ENCODE peak calls at places on chromosome 22, in four cellular contexts. P, A, O and F are unnamed samples.

GRCh38 chr22:39703890-39704658 is 133.5 kb downstream of the CACNA1I start:
- DNase-seq in P (no peak), A (no peak), O (no peak), F (no peak)

GRCh38 chr22:32852346-32853251 is 51.1 kb downstream of the TIMP3 start:
- DNase-seq in P (no peak), A (no peak), O (no peak), F (no peak)

GRCh38 chr22:48889887-48890692 is 937.6 kb downstream of the BRD1 start:
- DNase-seq in P (no peak), A (no peak), O (no peak), F (no peak)

GRCh38 chr22:50474711-50475651 is at the start of gene SBF1:
- DNase-seq in P (peak), A (peak), O (peak), F (peak)

GRCh38 chr22:40423882-40424640 is 53.7 kb downstream of the SGSM3 start:
- DNase-seq in P (no peak), A (no peak), O (no peak), F (no peak)

GRCh38 chr22:44576311-44577260 is 78.6 kb upstream of the RTL6 start:
- DNase-seq in P (no peak), A (no peak), O (no peak), F (no peak)

GRCh38 chr22:25364281-25364680 is 144.8 kb downstream of the CRYBB2 start:
- DNase-seq in P (no peak), A (no peak), O (no peak), F (no peak)

GRCh38 chr22:50261615-50262459 is at the start of gene MAPK12:
- DNase-seq in P (peak), A (peak), O (no peak), F (no peak)

GRCh38 chr22:32652609-32653008 is 148.9 kb upstream of the TIMP3 start:
- DNase-seq in P (peak), A (no peak), O (no peak), F (no peak)

GRCh38 chr22:47452184-47452583 is 689.7 kb downstream of the TBC1D22A start:
- DNase-seq in P (peak), A (no peak), O (no peak), F (peak)

GRCh38 chr22:49300951-49301397 is 526.7 kb downstream of the BRD1 start:
- DNase-seq in P (no peak), A (no peak), O (no peak), F (no peak)

GRCh38 chr22:48576333-48577013 is 1251.2 kb downstream of the BRD1 start:
- DNase-seq in P (no peak), A (peak), O (no peak), F (no peak)

GRCh38 chr22:26318975-26319374 is 110.1 kb upstream of the ASPHD2 start:
- DNase-seq in P (peak), A (no peak), O (no peak), F (peak)

GRCh38 chr22:32789797-32790620 is 11.5 kb upstream of the TIMP3 start:
- DNase-seq in P (no peak), A (no peak), O (no peak), F (peak)

GRCh38 chr22:50700387-50701075 is 27.9 kb downstream of the SHANK3 start:
- DNase-seq in P (no peak), A (no peak), O (no peak), F (peak)

GRCh38 chr22:47851586-47851985 is 1089.1 kb downstream of the TBC1D22A start:
- DNase-seq in P (no peak), A (no peak), O (no peak), F (no peak)

GRCh38 chr22:32717337-32718240 is 83.9 kb upstream of the TIMP3 start:
- DNase-seq in P (no peak), A (no peak), O (no peak), F (no peak)

GRCh38 chr22:32999039-32999861 is 58.9 kb downstream of the SYN3 start:
- DNase-seq in P (no peak), A (peak), O (no peak), F (no peak)

GRCh38 chr22:29369460-29369859 is 18.9 kb downstream of the AP1B1 start:
- DNase-seq in P (peak), A (peak), O (no peak), F (no peak)

GRCh38 chr22:33896801-33897620 is 23.3 kb downstream of the LARGE1 start:
- DNase-seq in P (no peak), A (no peak), O (no peak), F (no peak)

GRCh38 chr22:40544758-40545157 is 91.8 kb downstream of the MRTFA start:
- DNase-seq in P (no peak), A (no peak), O (no peak), F (no peak)

GRCh38 chr22:38655532-38656255 is 498 bp downstream of the FAM227A start:
- DNase-seq in P (no peak), A (no peak), O (no peak), F (no peak)

GRCh38 chr22:49206281-49206680 is 621.4 kb downstream of the BRD1 start:
- DNase-seq in P (no peak), A (peak), O (no peak), F (no peak)

GRCh38 chr22:47190276-47190956 is 428.0 kb downstream of the TBC1D22A start:
- DNase-seq in P (no peak), A (no peak), O (no peak), F (no peak)

GRCh38 chr22:27804683-27805297 is 3.2 kb upstream of the MN1 start:
- DNase-seq in P (peak), A (peak), O (no peak), F (peak)

GRCh38 chr22:25061134-25061533 is 108.6 kb downstream of the KIAA1671 start:
- DNase-seq in P (no peak), A (no peak), O (no peak), F (no peak)

GRCh38 chr22:49040754-49041467 is 786.8 kb downstream of the BRD1 start:
- DNase-seq in P (no peak), A (no peak), O (no peak), F (no peak)

GRCh38 chr22:27420186-27420816 is 381.3 kb downstream of the MN1 start:
- DNase-seq in P (no peak), A (no peak), O (no peak), F (no peak)

GRCh38 chr22:21591695-21592094 is 24.2 kb downstream of the UBE2L3 start:
- DNase-seq in P (no peak), A (no peak), O (no peak), F (no peak)

GRCh38 chr22:27850000-27850465 is 48.5 kb upstream of the MN1 start:
- DNase-seq in P (no peak), A (peak), O (no peak), F (peak)

GRCh38 chr22:40190501-40190900 is 12.8 kb downstream of the TNRC6B start:
- DNase-seq in P (peak), A (no peak), O (no peak), F (no peak)

GRCh38 chr22:26360169-26360885 is 68.7 kb upstream of the ASPHD2 start:
- DNase-seq in P (peak), A (peak), O (peak), F (peak)

GRCh38 chr22:21038405-21038804 is 6.0 kb upstream of the SLC7A4 start:
- DNase-seq in P (no peak), A (no peak), O (no peak), F (no peak)

GRCh38 chr22:41574847-41575381 is 14.1 kb downstream of the CSDC2 start:
- DNase-seq in P (no peak), A (no peak), O (no peak), F (no peak)

GRCh38 chr22:21726650-21727049 is 8.9 kb downstream of the YPEL1 start:
- DNase-seq in P (peak), A (peak), O (no peak), F (peak)

GRCh38 chr22:27597703-27598444 is 203.7 kb downstream of the MN1 start:
- DNase-seq in P (peak), A (no peak), O (no peak), F (no peak)

GRCh38 chr22:17774928-17775675 is 833 bp upstream of the BID start:
- DNase-seq in P (no peak), A (no peak), O (no peak), F (no peak)

GRCh38 chr22:17772249-17772962 is 1.9 kb downstream of the BID start:
- DNase-seq in P (no peak), A (no peak), O (no peak), F (no peak)

GRCh38 chr22:17772963-17773605 is 1.2 kb downstream of the BID start:
- DNase-seq in P (no peak), A (no peak), O (no peak), F (no peak)

GRCh38 chr22:17774206-17774927 is at the start of gene BID:
- DNase-seq in P (peak), A (no peak), O (no peak), F (no peak)

DNA sequence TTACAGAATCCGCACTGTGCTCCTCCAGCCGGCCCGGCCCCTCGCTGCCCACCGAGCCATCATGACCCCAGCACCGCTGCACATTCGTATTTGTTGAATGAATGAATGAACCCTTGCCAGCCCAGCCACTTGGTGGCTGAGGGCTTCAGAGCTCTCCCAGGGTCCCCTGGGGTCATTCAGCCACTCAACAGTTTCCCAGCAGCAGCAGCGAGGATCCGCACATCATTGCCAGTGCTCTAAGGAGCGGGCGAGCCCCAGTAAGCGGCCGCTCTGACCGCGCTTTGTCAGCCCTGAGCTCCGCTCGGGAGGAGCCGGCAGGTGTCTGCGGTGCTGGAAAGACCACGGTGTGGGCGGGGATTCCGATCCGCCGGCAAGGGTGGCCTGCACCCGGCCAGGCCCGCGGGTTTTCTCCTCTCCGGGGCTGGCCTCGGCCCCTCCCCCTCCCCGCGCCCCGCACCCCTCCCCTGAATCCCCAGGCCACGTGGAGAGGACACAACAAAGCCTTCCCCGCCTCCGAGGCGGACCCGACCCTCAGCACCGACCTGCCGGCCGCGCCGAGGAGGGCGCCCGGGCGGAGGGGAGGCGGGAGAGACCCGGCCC is 563 bp downstream of the BID start:
- DNase-seq in P (peak), A (peak), O (no peak), F (peak)
- TF ChIP-seq CBX5 in P (no peak), A (no peak), O (no peak), F (no peak)

GRCh38 chr22:43504068-43504467 is 92.3 kb downstream of the MPPED1 start:
- DNase-seq in P (no peak), A (no peak), O (no peak), F (no peak)
- TF ChIP-seq CBX5 in P (no peak), A (no peak), O (no peak), F (no peak)

GRCh38 chr22:37260939-37261338 is 16.9 kb upstream of the RAC2 start:
- DNase-seq in P (peak), A (peak), O (no peak), F (peak)
- TF ChIP-seq CBX5 in P (no peak), A (no peak), O (no peak), F (no peak)

GRCh38 chr22:19497245-19497644 is 17.5 kb downstream of the CDC45 start:
- DNase-seq in P (peak), A (no peak), O (no peak), F (no peak)
- TF ChIP-seq CBX5 in P (no peak), A (no peak), O (no peak), F (no peak)

GRCh38 chr22:17931400-17931825 is 92.9 kb downstream of the MICAL3 start:
- DNase-seq in P (no peak), A (no peak), O (no peak), F (no peak)
- TF ChIP-seq CBX5 in P (no peak), A (no peak), O (no peak), F (no peak)

GRCh38 chr22:46025225-46025972 is 48.4 kb upstream of the WNT7B start:
- DNase-seq in P (no peak), A (no peak), O (no peak), F (no peak)
- TF ChIP-seq CBX5 in P (no peak), A (no peak), O (no peak), F (no peak)

DNA sequence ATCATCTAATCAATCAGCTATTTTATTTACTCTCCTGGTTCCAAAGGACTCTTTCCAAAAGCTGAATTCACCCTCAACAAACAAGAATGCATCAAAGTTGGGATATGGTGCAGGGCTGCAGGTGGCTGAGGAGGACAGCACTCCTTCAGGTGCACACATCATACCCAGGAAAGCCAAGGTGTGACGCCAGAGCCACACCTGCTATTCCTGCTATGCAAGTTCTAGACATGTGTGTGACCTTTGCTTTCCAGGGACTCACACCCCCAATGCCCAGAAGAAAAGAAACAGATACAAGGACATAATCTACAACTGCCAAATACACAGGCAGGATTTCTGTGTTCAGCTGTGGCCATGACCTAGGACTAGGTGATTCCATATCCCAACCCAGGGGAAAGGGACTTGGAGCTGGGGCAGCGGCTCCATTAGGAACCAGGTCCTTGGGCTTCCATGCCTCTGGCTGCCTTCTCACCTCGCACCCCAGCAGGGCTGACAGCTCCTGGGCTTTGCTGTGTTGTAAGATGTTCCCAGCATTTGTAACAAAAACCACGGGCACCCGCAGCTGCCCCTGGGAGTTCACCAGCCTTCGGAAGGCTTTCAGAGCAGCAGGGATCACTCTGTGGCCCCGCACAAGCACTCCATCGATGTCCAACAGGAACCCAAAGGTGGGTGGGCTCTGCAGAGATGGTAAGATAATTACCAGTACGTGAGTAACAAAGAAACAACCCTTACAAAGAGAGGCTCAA is 9.8 kb downstream of the HDHD5 start:
- DNase-seq in P (no peak), A (no peak), O (no peak), F (no peak)
- TF ChIP-seq CBX5 in P (no peak), A (no peak), O (no peak), F (no peak)

GRCh38 chr22:23380230-23380573 is 199.9 kb downstream of the IGLL1 start:
- DNase-seq in P (no peak), A (no peak), O (no peak), F (no peak)
- TF ChIP-seq CBX5 in P (no peak), A (no peak), O (no peak), F (no peak)

DNA sequence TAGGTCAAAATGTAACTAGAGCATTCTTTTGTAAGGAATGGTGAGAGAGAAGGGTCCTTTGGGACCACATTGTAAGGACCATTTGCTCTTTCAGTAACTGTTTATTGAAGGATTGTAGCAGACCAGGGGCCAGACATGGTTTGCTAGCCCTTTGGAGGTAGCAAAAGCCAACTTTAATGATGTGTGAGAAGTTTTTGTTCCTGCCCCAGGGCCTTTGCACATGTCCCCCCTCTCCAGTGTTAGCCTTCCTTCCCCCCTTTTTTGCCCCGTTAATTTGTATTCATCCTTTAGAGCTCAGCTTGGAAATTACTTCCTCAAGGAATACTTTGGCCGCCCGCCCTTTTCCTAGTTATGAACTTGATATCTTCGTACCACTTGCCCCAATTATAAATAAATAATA is 9.0 kb downstream of the LIMK2 start:
- DNase-seq in P (no peak), A (no peak), O (no peak), F (no peak)
- TF ChIP-seq CBX5 in P (no peak), A (no peak), O (no peak), F (no peak)